ENCODE peak calls at places on chromosomes 1 and 21, in nine cellular contexts. U is cardiac muscle cell; N is CD8-positive, alpha-beta T cell; Y is fibroblast of pulmonary artery; I is A549; C is AG04450; A is suprapubic skin; R is gastrocnemius medialis; T is body of pancreas. B is an unnamed sample.

GRCh38 chr1:76674689-76675088 is 192.6 kb upstream of the ST6GALNAC5 start:
- DNase-seq in A (no peak), C (no peak), Y (no peak), R (no peak), T (no peak), N (no peak), I (no peak), U (no peak), B (no peak)

GRCh38 chr1:60906039-60906438 is 176.3 kb upstream of the NFIA start:
- DNase-seq in I (no peak), U (no peak), N (no peak), A (no peak), R (no peak), Y (no peak), T (no peak), C (no peak), B (no peak)

GRCh38 chr1:157806431-157807149 is 13.3 kb downstream of the FCRL1 start:
- DNase-seq in C (no peak), R (no peak), U (no peak), Y (no peak), I (no peak), A (no peak), N (no peak), T (no peak), B (peak)

GRCh38 chr1:23798662-23799142 is 1.9 kb downstream of the GALE start:
- DNase-seq in N (no peak), Y (no peak), C (no peak), A (no peak), R (no peak), I (no peak), U (no peak), T (peak), B (no peak)

GRCh38 chr1:67575861-67576260 is 109.1 kb upstream of the GADD45A start:
- DNase-seq in I (no peak), A (no peak), R (no peak), N (no peak), U (no peak), C (peak), Y (peak), T (no peak), B (no peak)

GRCh38 chr1:88276158-88276557 is 407.9 kb upstream of the PKN2 start:
- DNase-seq in U (no peak), Y (peak), C (no peak), N (no peak), I (peak), A (no peak), T (no peak), R (no peak), B (no peak)

GRCh38 chr1:176201568-176201967 is 5.5 kb downstream of the COP1 start:
- DNase-seq in I (no peak), U (no peak), N (no peak), T (no peak), C (no peak), Y (no peak), R (no peak), A (no peak), B (no peak)

GRCh38 chr1:151372411-151372934 is at the start of gene SELENBP1:
- DNase-seq in I (peak), C (peak), R (peak), U (peak), T (peak), A (peak), Y (peak), N (no peak), B (no peak)

GRCh38 chr1:204190212-204191211 is 5.8 kb downstream of the KISS1 start:
- DNase-seq in T (peak), A (no peak), N (no peak), C (no peak), Y (peak), U (no peak), I (no peak), R (no peak), B (no peak)

GRCh38 chr1:47865881-47866535 is 131.2 kb downstream of the TRABD2B start:
- DNase-seq in C (no peak), T (no peak), A (no peak), R (no peak), I (no peak), N (no peak), Y (no peak), U (no peak), B (no peak)

GRCh38 chr1:45979778-45980176 is 152.7 kb downstream of the PIK3R3 start:
- DNase-seq in C (no peak), Y (no peak), T (no peak), I (no peak), A (no peak), R (no peak), U (no peak), N (no peak), B (no peak)

GRCh38 chr1:109770331-109771095 is 6.8 kb upstream of the EPS8L3 start:
- DNase-seq in R (peak), Y (no peak), A (peak), U (no peak), T (peak), N (no peak), I (no peak), C (no peak), B (no peak)

GRCh38 chr1:197736689-197737088 is 38.6 kb downstream of the DENND1B start:
- DNase-seq in I (no peak), U (no peak), A (no peak), R (no peak), N (no peak), T (no peak), Y (peak), C (no peak), B (no peak)

GRCh38 chr1:15345711-15346355 is 63.9 kb upstream of the EFHD2 start:
- DNase-seq in I (no peak), N (peak), C (no peak), U (no peak), A (peak), T (peak), R (peak), Y (no peak), B (peak)

GRCh38 chr1:30933874-30934252 is 25.3 kb upstream of the SDC3 start:
- DNase-seq in Y (peak), I (no peak), R (no peak), C (no peak), U (peak), T (no peak), N (no peak), A (no peak), B (no peak)

GRCh38 chr1:86435327-86435726 is 11.4 kb downstream of the CLCA2 start:
- DNase-seq in N (no peak), Y (no peak), T (no peak), A (no peak), I (no peak), U (no peak), C (no peak), R (no peak), B (no peak)

GRCh38 chr1:10209590-10209904 is 823 bp upstream of the KIF1B start:
- DNase-seq in I (no peak), Y (no peak), N (no peak), T (no peak), U (no peak), R (no peak), A (no peak), C (no peak), B (no peak)

GRCh38 chr1:75725256-75725655 is 747 bp downstream of the ACADM start:
- DNase-seq in T (no peak), A (no peak), C (no peak), N (no peak), R (no peak), I (no peak), U (no peak), Y (peak), B (no peak)

GRCh38 chr21:46347791-46348381 is 23.9 kb downstream of the PCNT start:
- DNase-seq in R (peak), Y (peak), U (no peak), C (no peak), A (no peak), N (no peak), I (no peak), T (no peak), B (no peak)

GRCh38 chr1:165542647-165543046 is 1.2 kb upstream of the LRRC52 start:
- DNase-seq in N (no peak), U (no peak), I (no peak), Y (no peak), R (no peak), A (no peak), T (no peak), C (no peak), B (no peak)

GRCh38 chr1:229342902-229343587 is at the start of gene CCSAP:
- DNase-seq in I (peak), A (no peak), R (peak), T (peak), N (peak), C (no peak), U (peak), Y (peak), B (no peak)

GRCh38 chr1:152858062-152858461 is 1.7 kb upstream of the LCE7A start:
- DNase-seq in N (no peak), U (no peak), R (no peak), I (no peak), A (no peak), Y (no peak), C (no peak), T (no peak), B (no peak)

GRCh38 chr21:42781150-42781980 is 98.0 kb downstream of the WDR4 start:
- DNase-seq in Y (no peak), T (peak), R (no peak), A (no peak), U (peak), I (no peak), N (no peak), C (no peak), B (no peak)

GRCh38 chr1:15417365-15417934 is 7.8 kb downstream of the EFHD2 start:
- DNase-seq in U (no peak), A (no peak), Y (peak), R (no peak), C (no peak), I (peak), N (peak), T (peak), B (no peak)

GRCh38 chr1:66137235-66137634 is 344.5 kb downstream of the PDE4B start:
- DNase-seq in Y (no peak), T (no peak), A (no peak), R (no peak), U (no peak), C (no peak), N (no peak), I (no peak), B (no peak)

DNA sequence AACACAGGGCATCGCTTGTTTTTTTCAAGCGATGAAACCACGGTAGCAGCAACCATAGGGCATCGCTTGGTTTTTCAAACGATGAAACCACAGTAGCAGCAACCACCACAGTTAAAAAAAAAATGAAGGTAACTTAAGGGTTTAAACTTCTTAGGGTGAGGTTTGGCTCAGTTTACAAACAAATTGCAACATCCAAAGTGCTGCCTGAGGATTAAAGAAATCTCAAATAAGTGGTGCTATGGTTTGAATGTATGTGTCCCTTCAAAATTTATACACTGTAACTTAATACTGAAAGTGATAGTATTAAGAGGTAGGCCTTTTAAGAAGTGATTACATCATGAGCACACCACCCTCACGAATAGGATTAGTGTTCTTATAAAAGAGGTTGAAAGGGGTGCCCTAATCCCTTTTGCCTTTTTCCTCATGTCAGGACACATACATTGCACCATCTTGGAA is 6.4 kb upstream of the GBP5 start:
- DNase-seq in Y (no peak), C (no peak), A (no peak), N (no peak), I (no peak), U (no peak), T (no peak), R (no peak), B (no peak)
- H3K4me3 ChIP-seq in Y (no peak), C (no peak), A (no peak), N (peak), I (no peak), U (no peak), T (no peak), R (no peak), B (no peak)

GRCh38 chr1:54499097-54500029 is 48.7 kb upstream of the ACOT11 start:
- DNase-seq in R (no peak), A (no peak), N (no peak), Y (peak), T (peak), I (peak), U (peak), C (no peak), B (no peak)
- TF ChIP-seq CTCF in R (peak), A (peak), N (peak), Y (peak), T (peak), I (peak), U (peak), C (peak), B (no peak)

GRCh38 chr1:29120955-29121485 is 2.7 kb downstream of the TMEM200B start:
- DNase-seq in C (no peak), R (no peak), N (peak), I (peak), U (peak), A (no peak), Y (peak), T (peak), B (no peak)
- H3K4me3 ChIP-seq in C (no peak), R (no peak), N (no peak), I (no peak), U (no peak), A (peak), Y (no peak), T (no peak), B (no peak)

GRCh38 chr1:4796161-4796998 is 142.0 kb downstream of the AJAP1 start:
- DNase-seq in I (no peak), U (no peak), N (no peak), C (no peak), R (no peak), Y (no peak), A (no peak), T (no peak), B (no peak)
- TF ChIP-seq CTCF in I (no peak), U (no peak), N (no peak), C (no peak), R (no peak), Y (no peak), A (no peak), T (no peak), B (no peak)

GRCh38 chr1:19284881-19285280 is 3.7 kb downstream of the AKR7A3 start:
- DNase-seq in I (no peak), T (no peak), R (no peak), A (no peak), Y (no peak), C (no peak), U (no peak), N (no peak), B (no peak)

GRCh38 chr1:19294638-19295037 is 6.1 kb upstream of the AKR7A3 start:
- DNase-seq in I (no peak), Y (no peak), C (no peak), R (no peak), U (no peak), A (no peak), T (no peak), N (no peak), B (no peak)

GRCh38 chr1:19287436-19288185 is 959 bp downstream of the AKR7A3 start:
- DNase-seq in A (no peak), Y (no peak), N (no peak), I (no peak), U (no peak), T (peak), C (no peak), R (no peak), B (no peak)

GRCh38 chr1:19283891-19284290 is 4.7 kb downstream of the AKR7A3 start:
- DNase-seq in N (no peak), T (no peak), A (no peak), C (no peak), U (no peak), Y (no peak), R (no peak), I (no peak), B (no peak)

GRCh38 chr1:19289244-19289643 is 674 bp upstream of the AKR7A3 start:
- DNase-seq in A (no peak), T (no peak), U (no peak), C (no peak), R (no peak), N (no peak), I (no peak), Y (no peak), B (no peak)
- H3K4me3 ChIP-seq in A (peak), T (peak), U (no peak), C (no peak), R (peak), N (peak), I (no peak), Y (peak), B (peak)

DNA sequence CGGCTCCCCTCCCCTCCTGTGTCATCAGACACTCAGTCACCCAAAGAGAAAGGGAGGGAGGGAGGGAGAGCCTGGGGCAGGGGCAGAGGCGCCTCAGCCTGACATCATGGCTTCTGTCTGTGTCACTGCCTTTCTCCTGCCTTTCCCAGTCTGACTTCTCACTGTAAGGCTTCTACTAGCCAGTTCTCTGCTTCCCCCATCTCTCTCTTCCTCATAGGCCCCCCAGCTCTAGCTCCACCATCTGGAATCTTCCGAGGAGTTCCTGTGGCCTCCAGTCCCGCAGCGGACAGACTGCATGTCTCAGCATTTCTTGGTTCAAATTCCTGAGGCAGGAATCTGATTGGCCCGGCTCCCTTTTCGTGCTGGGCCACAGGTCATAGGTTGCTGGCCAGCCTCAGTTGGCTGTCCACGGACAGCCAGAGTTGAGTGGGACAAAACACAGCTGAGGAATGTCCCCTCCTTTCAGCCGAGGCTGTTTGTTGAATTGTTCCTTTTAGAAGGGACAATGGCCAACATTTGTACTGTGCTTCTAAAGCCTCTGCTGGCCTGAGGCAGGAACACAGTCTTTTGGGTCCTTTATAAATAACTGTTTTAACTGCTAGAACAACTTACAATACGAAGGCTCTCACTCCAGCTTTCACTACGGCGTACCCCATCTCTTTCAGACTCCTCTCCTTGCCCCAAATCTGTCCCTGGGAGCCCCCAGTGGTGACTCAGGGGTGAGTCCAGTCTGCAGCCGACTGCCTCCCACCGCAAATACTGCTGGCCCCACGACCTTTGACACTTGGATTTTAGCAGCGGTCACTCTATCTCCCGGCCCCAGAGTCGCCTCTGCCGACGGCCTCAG is 18.8 kb upstream of the KANK4 start:
- DNase-seq in T (peak), R (no peak), Y (no peak), U (no peak), N (no peak), I (no peak), C (no peak), A (no peak), B (no peak)
- TF ChIP-seq CTCF in T (no peak), R (no peak), Y (no peak), U (no peak), N (no peak), I (no peak), C (no peak), A (no peak), B (no peak)

DNA sequence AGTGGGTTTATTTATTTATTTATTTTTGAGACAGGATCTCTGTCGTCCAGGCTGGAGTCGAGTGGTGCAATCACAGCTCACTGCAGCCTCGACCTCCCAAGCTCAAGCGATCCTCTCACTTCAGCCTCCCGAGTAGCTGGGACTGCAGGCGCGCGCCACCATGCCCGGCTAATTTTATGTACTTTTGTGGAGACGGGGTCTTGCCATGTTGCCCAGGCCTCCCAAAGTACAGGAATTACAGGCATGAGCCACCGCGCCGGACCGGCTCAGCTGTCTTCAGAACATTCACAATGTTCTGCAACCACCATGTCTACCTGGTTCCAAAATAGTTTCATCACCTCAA is 406 bp upstream of the DNAJC8 start:
- DNase-seq in A (no peak), N (no peak), Y (no peak), I (no peak), R (no peak), U (no peak), C (no peak), T (no peak), B (no peak)
- H3K4me3 ChIP-seq in A (peak), N (peak), Y (no peak), I (peak), R (peak), U (peak), C (no peak), T (no peak), B (peak)